ENCODE peak calls at places on chromosomes 4 and X, in eight cellular contexts. L is transverse colon, O is breast epithelium, C is stomach, X is HepG2, G is sigmoid colon, B is HL-60, Z is GM12878. M is an unnamed sample.

GRCh38 chr4:158766419-158767044 is 2.3 kb upstream of the FNIP2 start:
- DNase-seq in L (no peak), B (peak; percentile 32), O (no peak), Z (no peak), X (no peak), G (no peak), C (no peak), M (no peak)

GRCh38 chr4:4641661-4642180 is 99.9 kb upstream of the STX18 start:
- DNase-seq in X (peak; percentile 78), L (no peak), C (no peak), B (no peak), O (no peak), Z (no peak), G (no peak), M (peak; percentile 71)

GRCh38 chr4:186037692-186038658 is 31.0 kb upstream of the TLR3 start:
- DNase-seq in B (peak; percentile 49), L (peak; percentile 39), O (no peak), Z (peak; percentile 36), G (peak; percentile 82), C (peak; percentile 49), X (peak; percentile 59), M (peak; percentile 83)

GRCh38 chr4:185997287-185997686 is 71.7 kb upstream of the TLR3 start:
- DNase-seq in O (no peak), G (no peak), B (no peak), X (no peak), Z (no peak), L (no peak), C (no peak), M (no peak)

GRCh38 chrX:47958943-47959342 is 44.8 kb downstream of the ZNF182 start:
- DNase-seq in Z (no peak), G (no peak), X (peak; percentile 21), B (no peak), L (no peak), C (no peak), O (no peak), M (peak; percentile 34)

GRCh38 chr4:156795727-156796126 is 175.9 kb downstream of the PDGFC start:
- DNase-seq in C (no peak), G (no peak), L (no peak), Z (no peak), X (no peak), B (no peak), O (no peak), M (no peak)

GRCh38 chr4:21507439-21507838 is 441.1 kb downstream of the KCNIP4 start:
- DNase-seq in Z (no peak), C (no peak), O (no peak), L (no peak), X (peak; percentile 6), B (no peak), G (no peak), M (peak; percentile 46)

GRCh38 chr4:77500801-77501200 is 104.8 kb upstream of the CXCL13 start:
- DNase-seq in Z (no peak), C (no peak), X (no peak), O (no peak), B (no peak), G (no peak), L (no peak), M (no peak)

GRCh38 chr4:8540072-8540471 is 40.1 kb upstream of the GPR78 start:
- DNase-seq in G (peak; percentile 27), L (no peak), Z (peak; percentile 28), X (no peak), B (no peak), O (no peak), C (no peak), M (no peak)

GRCh38 chrX:68699960-68700746 is 52.7 kb downstream of the STARD8 start:
- DNase-seq in X (no peak), G (no peak), Z (no peak), B (no peak), O (no peak), L (no peak), C (no peak), M (no peak)

GRCh38 chrX:150035531-150035930 is 97.2 kb upstream of the EOLA2 start:
- DNase-seq in C (no peak), O (no peak), Z (no peak), X (no peak), G (no peak), B (no peak), L (no peak), M (no peak)

GRCh38 chr4:67680568-67681222 is 20.3 kb downstream of the UBA6 start:
- DNase-seq in L (no peak), O (no peak), G (no peak), X (peak; percentile 23), Z (no peak), B (no peak), C (no peak), M (no peak)

GRCh38 chr4:143381171-143382118 is 44.8 kb downstream of the GAB1 start:
- DNase-seq in B (no peak), O (peak; percentile 81), L (peak; percentile 83), X (no peak), G (peak; percentile 96), Z (no peak), C (peak; percentile 85), M (peak; percentile 31)
- TF ChIP-seq POLR2AphosphoS5 in B (no peak), O (peak; percentile 46), L (peak; percentile 65), X (no peak), G (peak; percentile 75), Z (no peak), C (peak; percentile 81), M (no peak)

GRCh38 chr4:3044812-3045499 is 29.4 kb downstream of the HTT-AS start:
- DNase-seq in G (no peak), L (no peak), B (no peak), C (no peak), X (no peak), Z (no peak), O (no peak), M (no peak)

GRCh38 chr4:3046149-3046548 is 28.2 kb downstream of the HTT-AS start:
- DNase-seq in L (no peak), Z (no peak), G (no peak), C (no peak), X (no peak), O (no peak), B (peak; percentile 60), M (no peak)

GRCh38 chr4:3045500-3045850 is 28.9 kb downstream of the HTT-AS start:
- DNase-seq in O (no peak), G (peak; percentile 87), C (peak; percentile 56), L (peak; percentile 63), B (peak; percentile 93), Z (no peak), X (no peak), M (no peak)

GRCh38 chr4:3046623-3047022 is 27.7 kb downstream of the HTT-AS start:
- DNase-seq in Z (no peak), C (no peak), L (no peak), X (no peak), O (no peak), G (no peak), B (no peak), M (no peak)

DNA sequence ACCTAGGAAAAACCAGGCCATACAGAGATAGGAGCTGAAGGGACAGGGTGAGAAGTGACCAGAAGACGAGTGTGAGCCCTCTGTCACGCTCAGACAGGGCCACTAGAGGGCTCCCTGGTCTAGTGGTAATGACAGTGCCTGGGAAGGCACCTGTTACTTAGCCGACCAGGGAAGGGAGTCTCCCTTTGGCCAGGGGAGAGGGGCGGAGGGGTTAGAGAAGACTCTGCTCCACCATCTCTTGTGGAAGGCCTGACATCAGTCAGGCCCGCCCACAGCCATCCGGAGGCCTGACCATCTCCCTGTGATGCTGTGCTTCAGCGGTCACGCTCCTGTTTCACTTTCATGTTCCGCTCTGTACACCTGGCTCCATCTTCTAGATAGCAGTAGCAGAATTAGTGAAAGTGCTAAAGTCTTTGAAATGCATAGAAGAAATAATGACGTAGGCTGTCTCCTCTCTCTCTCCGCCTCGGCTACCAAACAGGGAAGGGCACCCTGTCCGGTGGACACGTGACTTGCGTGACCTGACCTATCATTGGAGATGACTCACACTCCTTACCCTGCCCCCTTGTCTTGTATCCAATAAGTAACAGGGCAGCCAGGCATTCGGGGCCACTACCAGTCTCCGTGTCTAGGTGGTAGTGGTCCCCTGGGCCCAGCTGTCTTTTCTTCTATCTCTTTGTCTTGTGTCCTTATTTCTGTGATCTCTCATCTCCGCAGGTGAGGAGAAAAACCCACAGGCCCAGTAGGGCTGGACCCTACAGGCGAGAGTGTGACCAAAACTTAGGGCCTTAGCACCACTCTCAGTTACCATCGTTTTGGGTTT is 26.7 kb downstream of the HTT-AS start:
- DNase-seq in G (peak; percentile 76), B (peak; percentile 69), L (peak; percentile 78), C (peak; percentile 76), Z (peak; percentile 99), X (peak; percentile 57), O (peak; percentile 74), M (peak; percentile 90)
- TF ChIP-seq POLR2AphosphoS5 in G (no peak), B (no peak), L (no peak), C (no peak), Z (peak; percentile 75), X (no peak), O (no peak), M (no peak)

DNA sequence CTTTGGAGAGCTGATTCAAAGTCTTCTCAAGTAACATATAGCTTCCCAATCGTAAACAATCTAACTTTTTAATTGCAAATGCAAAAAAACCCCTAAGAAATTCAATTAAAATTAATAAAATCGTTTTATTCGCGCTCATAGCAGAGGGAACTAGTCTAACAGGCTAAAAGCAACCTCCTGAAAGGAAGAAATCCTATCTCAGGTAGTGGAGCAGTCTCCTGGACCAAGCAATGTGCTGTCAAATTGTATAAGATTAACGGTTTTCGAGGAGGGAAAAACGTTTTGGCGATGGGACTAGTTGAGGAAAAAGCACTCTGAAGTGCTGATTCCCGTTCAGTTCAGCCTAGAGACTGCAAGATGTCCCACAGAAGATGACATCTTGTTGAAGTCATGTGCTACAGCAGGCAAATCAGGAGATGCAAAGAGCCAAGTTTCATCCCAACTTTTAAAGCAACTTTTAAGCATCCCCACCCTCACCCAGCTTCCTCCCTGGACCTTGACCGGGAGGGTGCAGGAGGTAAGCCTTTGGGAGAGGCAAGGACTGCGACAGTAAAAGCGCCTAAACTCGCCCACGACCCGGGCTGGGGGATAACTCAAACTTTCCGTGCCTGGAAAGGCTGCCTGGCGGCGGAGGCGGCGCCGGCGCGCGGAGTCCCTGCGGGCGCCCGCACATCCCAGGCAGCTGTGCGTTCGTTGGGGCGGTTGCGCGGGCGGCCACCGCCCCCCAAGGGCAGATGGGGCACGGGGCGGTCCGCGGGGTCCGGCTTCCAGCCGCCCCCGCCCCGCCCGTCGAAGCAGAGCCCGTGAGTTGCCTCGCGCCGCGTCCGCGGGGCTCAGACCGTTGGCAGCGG is 784 bp downstream of the MAP7D3 start:
- DNase-seq in L (no peak), Z (no peak), C (no peak), G (no peak), O (no peak), B (no peak), X (no peak), M (peak; percentile 33)
- TF ChIP-seq POLR2AphosphoS5 in L (no peak), Z (no peak), C (no peak), G (peak; percentile 21), O (no peak), B (no peak), X (no peak), M (no peak)

DNA sequence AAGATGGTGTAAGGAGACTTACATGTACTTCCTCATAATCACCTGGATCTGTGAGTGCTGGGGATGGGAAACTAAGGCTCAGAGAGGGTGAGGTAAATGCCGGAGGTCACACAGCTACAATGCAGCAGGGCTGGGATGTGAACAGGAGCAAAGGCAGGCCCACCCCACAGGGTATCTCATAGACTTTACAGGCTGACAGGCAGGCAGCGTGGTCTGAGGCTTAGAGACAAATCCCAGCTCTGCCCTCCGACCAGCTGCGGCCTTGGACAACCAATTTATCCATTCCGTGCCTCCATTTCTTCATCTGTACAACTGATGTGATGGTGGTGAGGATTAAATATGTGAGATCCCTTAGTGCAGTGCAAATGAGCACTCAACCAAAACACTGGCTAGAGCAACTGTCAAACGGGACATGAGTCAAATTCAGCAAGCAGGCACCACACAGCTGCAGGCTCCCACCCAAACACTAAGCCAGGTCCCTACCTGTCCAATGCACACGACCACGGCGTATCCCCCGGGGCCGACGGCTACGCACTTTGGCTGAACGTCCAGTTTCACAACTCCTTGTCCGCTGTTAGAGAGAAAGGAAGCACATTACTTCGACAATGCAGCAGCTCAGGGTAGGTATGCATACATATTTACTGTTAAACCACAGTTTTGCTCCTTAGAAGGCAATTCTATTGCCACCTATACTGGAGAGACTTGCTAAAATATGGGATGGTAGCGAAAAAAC is 35.6 kb downstream of the WDR1 start:
- DNase-seq in Z (no peak), C (no peak), L (no peak), O (peak; percentile 45), B (peak; percentile 14), X (no peak), G (peak; percentile 52), M (no peak)
- TF ChIP-seq POLR2AphosphoS5 in Z (peak; percentile 67), C (no peak), L (no peak), O (no peak), B (no peak), X (no peak), G (no peak), M (no peak)